ENCODE peak calls at places on chromosome 21, in nine cellular contexts. One of them, this sample, is unnamed.
A peak's percentile ranks its signal among the peaks of the same experiment; 100 is the strongest.

GRCh38 chr21:21064353-21064752 is 66.1 kb downstream of the NCAM2 start:
- DNase-seq in activated CD4-positive, alpha-beta T cell treated with anti-CD3 and anti-CD28 coated beads, Interleukin-2, amount 50 U/mL, for 48 hours: no peak
- DNase-seq in NCI-H1417: no peak
- DNase-seq in neural crest cell: no peak
- DNase-seq in WTC11: no peak
- DNase-seq in AML-193: no peak
- DNase-seq in endodermal cell: no peak
- DNase-seq in neural progenitor cell: no peak
- DNase-seq in ovary: no peak
- DNase-seq in this sample: no peak

GRCh38 chr21:18369115-18369514 is 34.5 kb downstream of the TMPRSS15 start:
- DNase-seq in activated CD4-positive, alpha-beta T cell treated with anti-CD3 and anti-CD28 coated beads, Interleukin-2, amount 50 U/mL, for 48 hours: no peak
- DNase-seq in NCI-H1417: peak; percentile 9
- DNase-seq in neural crest cell: no peak
- DNase-seq in WTC11: no peak
- DNase-seq in AML-193: no peak
- DNase-seq in endodermal cell: no peak
- DNase-seq in neural progenitor cell: peak; percentile 61
- DNase-seq in ovary: no peak
- DNase-seq in this sample: no peak

GRCh38 chr21:17461014-17461413 is 51.8 kb upstream of the CXADR start:
- DNase-seq in activated CD4-positive, alpha-beta T cell treated with anti-CD3 and anti-CD28 coated beads, Interleukin-2, amount 50 U/mL, for 48 hours: no peak
- DNase-seq in NCI-H1417: no peak
- DNase-seq in neural crest cell: no peak
- DNase-seq in WTC11: no peak
- DNase-seq in AML-193: no peak
- DNase-seq in endodermal cell: no peak
- DNase-seq in neural progenitor cell: no peak
- DNase-seq in ovary: peak; percentile 41
- DNase-seq in this sample: peak; percentile 78

GRCh38 chr21:17911628-17912027 is 92.5 kb upstream of the C21orf91 start:
- DNase-seq in activated CD4-positive, alpha-beta T cell treated with anti-CD3 and anti-CD28 coated beads, Interleukin-2, amount 50 U/mL, for 48 hours: no peak
- DNase-seq in NCI-H1417: no peak
- DNase-seq in neural crest cell: no peak
- DNase-seq in WTC11: no peak
- DNase-seq in AML-193: no peak
- DNase-seq in endodermal cell: no peak
- DNase-seq in neural progenitor cell: no peak
- DNase-seq in ovary: no peak
- DNase-seq in this sample: no peak

GRCh38 chr21:41142051-41142795 is 25.7 kb upstream of the BACE2 start:
- DNase-seq in activated CD4-positive, alpha-beta T cell treated with anti-CD3 and anti-CD28 coated beads, Interleukin-2, amount 50 U/mL, for 48 hours: no peak
- DNase-seq in NCI-H1417: peak; percentile 35
- DNase-seq in neural crest cell: no peak
- DNase-seq in WTC11: no peak
- DNase-seq in AML-193: no peak
- DNase-seq in endodermal cell: peak; percentile 63
- DNase-seq in neural progenitor cell: peak; percentile 21
- DNase-seq in ovary: no peak
- DNase-seq in this sample: no peak

GRCh38 chr21:28336299-28336698 is 656.4 kb downstream of the LTN1 start:
- DNase-seq in activated CD4-positive, alpha-beta T cell treated with anti-CD3 and anti-CD28 coated beads, Interleukin-2, amount 50 U/mL, for 48 hours: no peak
- DNase-seq in NCI-H1417: no peak
- DNase-seq in neural crest cell: no peak
- DNase-seq in WTC11: no peak
- DNase-seq in AML-193: no peak
- DNase-seq in endodermal cell: peak; percentile 57
- DNase-seq in neural progenitor cell: peak; percentile 49
- DNase-seq in ovary: peak; percentile 39
- DNase-seq in this sample: peak; percentile 87

GRCh38 chr21:37631319-37632117 is 264.9 kb downstream of the DYRK1A start:
- DNase-seq in activated CD4-positive, alpha-beta T cell treated with anti-CD3 and anti-CD28 coated beads, Interleukin-2, amount 50 U/mL, for 48 hours: peak; percentile 4
- DNase-seq in NCI-H1417: no peak
- DNase-seq in neural crest cell: no peak
- DNase-seq in WTC11: peak; percentile 36
- DNase-seq in AML-193: no peak
- DNase-seq in endodermal cell: peak; percentile 72
- DNase-seq in neural progenitor cell: peak; percentile 76
- DNase-seq in ovary: no peak
- DNase-seq in this sample: no peak

GRCh38 chr21:46356494-46357334 is 32.8 kb downstream of the PCNT start:
- DNase-seq in activated CD4-positive, alpha-beta T cell treated with anti-CD3 and anti-CD28 coated beads, Interleukin-2, amount 50 U/mL, for 48 hours: no peak
- DNase-seq in NCI-H1417: no peak
- DNase-seq in neural crest cell: no peak
- DNase-seq in WTC11: no peak
- DNase-seq in AML-193: no peak
- DNase-seq in endodermal cell: no peak
- DNase-seq in neural progenitor cell: no peak
- DNase-seq in ovary: no peak
- DNase-seq in this sample: no peak

GRCh38 chr21:31348188-31348587 is 4.1 kb upstream of the TIAM1 start:
- DNase-seq in activated CD4-positive, alpha-beta T cell treated with anti-CD3 and anti-CD28 coated beads, Interleukin-2, amount 50 U/mL, for 48 hours: no peak
- DNase-seq in NCI-H1417: no peak
- DNase-seq in neural crest cell: no peak
- DNase-seq in WTC11: no peak
- DNase-seq in AML-193: no peak
- DNase-seq in endodermal cell: peak; percentile 58
- DNase-seq in neural progenitor cell: no peak
- DNase-seq in ovary: no peak
- DNase-seq in this sample: no peak

GRCh38 chr21:46205766-46206162 is 21.5 kb upstream of the SPATC1L start:
- DNase-seq in activated CD4-positive, alpha-beta T cell treated with anti-CD3 and anti-CD28 coated beads, Interleukin-2, amount 50 U/mL, for 48 hours: no peak
- DNase-seq in NCI-H1417: peak; percentile 92
- DNase-seq in neural crest cell: no peak
- DNase-seq in WTC11: no peak
- DNase-seq in AML-193: no peak
- DNase-seq in endodermal cell: no peak
- DNase-seq in neural progenitor cell: no peak
- DNase-seq in ovary: no peak
- DNase-seq in this sample: no peak

GRCh38 chr21:45998871-45999580 is 17.5 kb downstream of the COL6A1 start:
- DNase-seq in activated CD4-positive, alpha-beta T cell treated with anti-CD3 and anti-CD28 coated beads, Interleukin-2, amount 50 U/mL, for 48 hours: no peak
- DNase-seq in NCI-H1417: no peak
- DNase-seq in neural crest cell: no peak
- DNase-seq in WTC11: peak; percentile 11
- DNase-seq in AML-193: no peak
- DNase-seq in endodermal cell: peak; percentile 35
- DNase-seq in neural progenitor cell: no peak
- DNase-seq in ovary: peak; percentile 23
- DNase-seq in this sample: no peak

GRCh38 chr21:45549670-45550463 is 7.6 kb upstream of the SLC19A1 start:
- DNase-seq in activated CD4-positive, alpha-beta T cell treated with anti-CD3 and anti-CD28 coated beads, Interleukin-2, amount 50 U/mL, for 48 hours: peak; percentile 17
- DNase-seq in NCI-H1417: no peak
- DNase-seq in neural crest cell: no peak
- DNase-seq in WTC11: no peak
- DNase-seq in AML-193: peak; percentile 20
- DNase-seq in endodermal cell: peak; percentile 47
- DNase-seq in neural progenitor cell: no peak
- DNase-seq in ovary: no peak
- DNase-seq in this sample: no peak

GRCh38 chr21:42002421-42002958 is 7.7 kb downstream of the ZBTB21 start:
- DNase-seq in activated CD4-positive, alpha-beta T cell treated with anti-CD3 and anti-CD28 coated beads, Interleukin-2, amount 50 U/mL, for 48 hours: peak; percentile 85
- DNase-seq in NCI-H1417: no peak
- DNase-seq in neural crest cell: no peak
- DNase-seq in WTC11: no peak
- DNase-seq in AML-193: no peak
- DNase-seq in endodermal cell: no peak
- DNase-seq in neural progenitor cell: no peak
- DNase-seq in ovary: no peak
- DNase-seq in this sample: peak; percentile 88

GRCh38 chr21:34144224-34144623 is 70.8 kb downstream of the MRPS6 start:
- DNase-seq in activated CD4-positive, alpha-beta T cell treated with anti-CD3 and anti-CD28 coated beads, Interleukin-2, amount 50 U/mL, for 48 hours: no peak
- DNase-seq in NCI-H1417: no peak
- DNase-seq in neural crest cell: no peak
- DNase-seq in WTC11: no peak
- DNase-seq in AML-193: no peak
- DNase-seq in endodermal cell: no peak
- DNase-seq in neural progenitor cell: no peak
- DNase-seq in ovary: no peak
- DNase-seq in this sample: no peak

GRCh38 chr21:45140346-45140940 is 66.1 kb downstream of the ADARB1 start:
- DNase-seq in activated CD4-positive, alpha-beta T cell treated with anti-CD3 and anti-CD28 coated beads, Interleukin-2, amount 50 U/mL, for 48 hours: peak; percentile 67
- DNase-seq in NCI-H1417: peak; percentile 67
- DNase-seq in neural crest cell: peak; percentile 69
- DNase-seq in WTC11: peak; percentile 85
- DNase-seq in AML-193: peak; percentile 84
- DNase-seq in endodermal cell: peak; percentile 95
- DNase-seq in neural progenitor cell: peak; percentile 94
- DNase-seq in ovary: peak; percentile 72
- DNase-seq in this sample: peak; percentile 93

GRCh38 chr21:45253180-45253579 is 34.5 kb downstream of the POFUT2 start:
- DNase-seq in activated CD4-positive, alpha-beta T cell treated with anti-CD3 and anti-CD28 coated beads, Interleukin-2, amount 50 U/mL, for 48 hours: no peak
- DNase-seq in NCI-H1417: no peak
- DNase-seq in neural crest cell: no peak
- DNase-seq in WTC11: no peak
- DNase-seq in AML-193: no peak
- DNase-seq in endodermal cell: peak; percentile 44
- DNase-seq in neural progenitor cell: no peak
- DNase-seq in ovary: no peak
- DNase-seq in this sample: no peak

GRCh38 chr21:35234725-35235124 is 185.6 kb upstream of the RUNX1 start:
- DNase-seq in activated CD4-positive, alpha-beta T cell treated with anti-CD3 and anti-CD28 coated beads, Interleukin-2, amount 50 U/mL, for 48 hours: no peak
- DNase-seq in NCI-H1417: no peak
- DNase-seq in neural crest cell: no peak
- DNase-seq in WTC11: no peak
- DNase-seq in AML-193: no peak
- DNase-seq in endodermal cell: no peak
- DNase-seq in neural progenitor cell: no peak
- DNase-seq in ovary: no peak
- DNase-seq in this sample: no peak

GRCh38 chr21:37787456-37787855 is 128.8 kb downstream of the KCNJ6 start:
- DNase-seq in activated CD4-positive, alpha-beta T cell treated with anti-CD3 and anti-CD28 coated beads, Interleukin-2, amount 50 U/mL, for 48 hours: no peak
- DNase-seq in NCI-H1417: no peak
- DNase-seq in neural crest cell: no peak
- DNase-seq in WTC11: no peak
- DNase-seq in AML-193: no peak
- DNase-seq in endodermal cell: no peak
- DNase-seq in neural progenitor cell: no peak
- DNase-seq in ovary: no peak
- DNase-seq in this sample: peak; percentile 62

GRCh38 chr21:38119793-38120192 is 137.0 kb upstream of the KCNJ15 start:
- DNase-seq in activated CD4-positive, alpha-beta T cell treated with anti-CD3 and anti-CD28 coated beads, Interleukin-2, amount 50 U/mL, for 48 hours: no peak
- DNase-seq in NCI-H1417: no peak
- DNase-seq in neural crest cell: no peak
- DNase-seq in WTC11: no peak
- DNase-seq in AML-193: no peak
- DNase-seq in endodermal cell: no peak
- DNase-seq in neural progenitor cell: no peak
- DNase-seq in ovary: no peak
- DNase-seq in this sample: no peak

GRCh38 chr21:35619184-35619583 is 441.1 kb downstream of the SETD4 start:
- DNase-seq in activated CD4-positive, alpha-beta T cell treated with anti-CD3 and anti-CD28 coated beads, Interleukin-2, amount 50 U/mL, for 48 hours: no peak
- DNase-seq in NCI-H1417: no peak
- DNase-seq in neural crest cell: no peak
- DNase-seq in WTC11: no peak
- DNase-seq in AML-193: no peak
- DNase-seq in endodermal cell: no peak
- DNase-seq in neural progenitor cell: no peak
- DNase-seq in ovary: no peak
- DNase-seq in this sample: peak; percentile 44

GRCh38 chr21:22399717-22400520 is 1401.7 kb downstream of the NCAM2 start:
- DNase-seq in activated CD4-positive, alpha-beta T cell treated with anti-CD3 and anti-CD28 coated beads, Interleukin-2, amount 50 U/mL, for 48 hours: no peak
- DNase-seq in NCI-H1417: no peak
- DNase-seq in neural crest cell: no peak
- DNase-seq in WTC11: no peak
- DNase-seq in AML-193: no peak
- DNase-seq in endodermal cell: no peak
- DNase-seq in neural progenitor cell: no peak
- DNase-seq in ovary: no peak
- DNase-seq in this sample: no peak

GRCh38 chr21:40160911-40161310 is 293.7 kb downstream of the PCP4 start:
- DNase-seq in activated CD4-positive, alpha-beta T cell treated with anti-CD3 and anti-CD28 coated beads, Interleukin-2, amount 50 U/mL, for 48 hours: no peak
- DNase-seq in NCI-H1417: no peak
- DNase-seq in neural crest cell: no peak
- DNase-seq in WTC11: no peak
- DNase-seq in AML-193: no peak
- DNase-seq in endodermal cell: peak; percentile 63
- DNase-seq in neural progenitor cell: peak; percentile 28
- DNase-seq in ovary: no peak
- DNase-seq in this sample: no peak

GRCh38 chr21:25857308-25858099 is 122.7 kb downstream of the GABPA start:
- DNase-seq in activated CD4-positive, alpha-beta T cell treated with anti-CD3 and anti-CD28 coated beads, Interleukin-2, amount 50 U/mL, for 48 hours: no peak
- DNase-seq in NCI-H1417: no peak
- DNase-seq in neural crest cell: no peak
- DNase-seq in WTC11: no peak
- DNase-seq in AML-193: no peak
- DNase-seq in endodermal cell: no peak
- DNase-seq in neural progenitor cell: no peak
- DNase-seq in ovary: peak; percentile 24
- DNase-seq in this sample: no peak

GRCh38 chr21:15445327-15445726 is 284.5 kb upstream of the USP25 start:
- DNase-seq in activated CD4-positive, alpha-beta T cell treated with anti-CD3 and anti-CD28 coated beads, Interleukin-2, amount 50 U/mL, for 48 hours: no peak
- DNase-seq in NCI-H1417: no peak
- DNase-seq in neural crest cell: no peak
- DNase-seq in WTC11: peak; percentile 50
- DNase-seq in AML-193: peak; percentile 11
- DNase-seq in endodermal cell: peak; percentile 60
- DNase-seq in neural progenitor cell: no peak
- DNase-seq in ovary: no peak
- DNase-seq in this sample: no peak

GRCh38 chr21:43609501-43610340 is 49.6 kb downstream of the HSF2BP start:
- DNase-seq in activated CD4-positive, alpha-beta T cell treated with anti-CD3 and anti-CD28 coated beads, Interleukin-2, amount 50 U/mL, for 48 hours: no peak
- DNase-seq in NCI-H1417: peak; percentile 95
- DNase-seq in neural crest cell: no peak
- DNase-seq in WTC11: no peak
- DNase-seq in AML-193: no peak
- DNase-seq in endodermal cell: no peak
- DNase-seq in neural progenitor cell: no peak
- DNase-seq in ovary: no peak
- DNase-seq in this sample: peak; percentile 93

GRCh38 chr21:42369821-42370220 is 3.5 kb upstream of the TFF1 start:
- DNase-seq in activated CD4-positive, alpha-beta T cell treated with anti-CD3 and anti-CD28 coated beads, Interleukin-2, amount 50 U/mL, for 48 hours: no peak
- DNase-seq in NCI-H1417: no peak
- DNase-seq in neural crest cell: no peak
- DNase-seq in WTC11: peak; percentile 51
- DNase-seq in AML-193: no peak
- DNase-seq in endodermal cell: no peak
- DNase-seq in neural progenitor cell: peak; percentile 15
- DNase-seq in ovary: no peak
- DNase-seq in this sample: no peak

GRCh38 chr21:45869121-45870007 is 112.2 kb upstream of the COL6A1 start:
- DNase-seq in activated CD4-positive, alpha-beta T cell treated with anti-CD3 and anti-CD28 coated beads, Interleukin-2, amount 50 U/mL, for 48 hours: no peak
- DNase-seq in NCI-H1417: no peak
- DNase-seq in neural crest cell: no peak
- DNase-seq in WTC11: no peak
- DNase-seq in AML-193: no peak
- DNase-seq in endodermal cell: peak; percentile 35
- DNase-seq in neural progenitor cell: no peak
- DNase-seq in ovary: no peak
- DNase-seq in this sample: peak; percentile 76

GRCh38 chr21:36551731-36552457 is 72.0 kb upstream of the CLDN14 start:
- DNase-seq in activated CD4-positive, alpha-beta T cell treated with anti-CD3 and anti-CD28 coated beads, Interleukin-2, amount 50 U/mL, for 48 hours: no peak
- DNase-seq in NCI-H1417: peak; percentile 34
- DNase-seq in neural crest cell: no peak
- DNase-seq in WTC11: no peak
- DNase-seq in AML-193: no peak
- DNase-seq in endodermal cell: no peak
- DNase-seq in neural progenitor cell: no peak
- DNase-seq in ovary: no peak
- DNase-seq in this sample: peak; percentile 69

GRCh38 chr21:45383111-45383614 is 21.8 kb upstream of the COL18A1 start:
- DNase-seq in activated CD4-positive, alpha-beta T cell treated with anti-CD3 and anti-CD28 coated beads, Interleukin-2, amount 50 U/mL, for 48 hours: no peak
- DNase-seq in NCI-H1417: no peak
- DNase-seq in neural crest cell: no peak
- DNase-seq in WTC11: peak; percentile 7
- DNase-seq in AML-193: no peak
- DNase-seq in endodermal cell: peak; percentile 54
- DNase-seq in neural progenitor cell: no peak
- DNase-seq in ovary: peak; percentile 19
- DNase-seq in this sample: no peak